ENCODE peak calls at places on chromosomes 13 and 19, in seven cellular contexts. D, K, G, H, T, V and U are unnamed samples.

GRCh38 chr13:35469781-35470380 is 6.6 kb downstream of the MAB21L1 start:
- DNase-seq in V (no peak), G (no peak), K (no peak), D (no peak), T (no peak), H (no peak), U (no peak)

GRCh38 chr19:39582442-39582841 is 19.9 kb upstream of the LGALS13 start:
- DNase-seq in D (no peak), K (no peak), G (no peak), H (no peak), V (no peak), T (no peak), U (no peak)

GRCh38 chr19:39951686-39952085 is 17.3 kb upstream of the FCGBP start:
- DNase-seq in V (no peak), K (no peak), H (no peak), D (no peak), T (no peak), G (no peak), U (no peak)

GRCh38 chr13:26811636-26812035 is 51.0 kb upstream of the GPR12 start:
- DNase-seq in K (no peak), V (no peak), H (no peak), G (no peak), T (no peak), D (no peak), U (no peak)

GRCh38 chr13:70490320-70490935 is 382.2 kb upstream of the KLHL1 start:
- DNase-seq in K (no peak), T (no peak), D (no peak), V (no peak), G (no peak), H (no peak), U (no peak)

GRCh38 chr19:8611890-8612806 is 1.6 kb upstream of the ADAMTS10 start:
- DNase-seq in H (no peak), V (peak; percentile 84), G (peak; percentile 35), D (no peak), K (no peak), T (no peak), U (no peak)

GRCh38 chr19:4206818-4207484 is 22.4 kb upstream of the EBI3 start:
- DNase-seq in D (no peak), G (no peak), K (no peak), V (no peak), T (no peak), H (peak; percentile 63), U (no peak)

GRCh38 chr13:109180905-109181425 is 551.6 kb downstream of the MYO16 start:
- DNase-seq in T (no peak), G (no peak), D (no peak), K (no peak), H (peak; percentile 24), V (no peak), U (peak; percentile 60)

GRCh38 chr13:72820156-72820897 is 38.4 kb downstream of the PIBF1 start:
- DNase-seq in K (no peak), G (no peak), D (no peak), T (no peak), H (no peak), V (no peak), U (no peak)

GRCh38 chr13:108212901-108213300 is 2.4 kb downstream of the LIG4 start:
- DNase-seq in V (no peak), D (no peak), G (no peak), K (no peak), T (no peak), H (no peak), U (no peak)

GRCh38 chr13:111382877-111383276 is 62.4 kb downstream of the TEX29 start:
- DNase-seq in D (peak; percentile 31), H (no peak), G (no peak), V (no peak), K (no peak), T (peak; percentile 44), U (no peak)

GRCh38 chr13:96141032-96141431 is 51.1 kb downstream of the HS6ST3 start:
- DNase-seq in K (no peak), T (no peak), D (no peak), H (no peak), G (no peak), V (no peak), U (no peak)

GRCh38 chr19:756232-756631 is 5.3 kb downstream of the MISP start:
- DNase-seq in H (peak; percentile 73), D (no peak), T (no peak), G (peak; percentile 51), V (no peak), K (no peak), U (no peak)

GRCh38 chr13:21671793-21672680 is 1.2 kb downstream of the FGF9 start:
- DNase-seq in V (no peak), D (no peak), G (no peak), T (no peak), H (no peak), K (no peak), U (no peak)

GRCh38 chr13:75770164-75771145 is 134.3 kb downstream of the LMO7 start:
- DNase-seq in T (no peak), G (no peak), K (no peak), V (no peak), H (no peak), D (no peak), U (no peak)

GRCh38 chr19:46391296-46392251 is 21.8 kb downstream of the CCDC8 start:
- DNase-seq in V (no peak), T (no peak), H (no peak), G (no peak), K (no peak), D (peak; percentile 63), U (no peak)

GRCh38 chr19:46392837-46393236 is 20.5 kb downstream of the CCDC8 start:
- DNase-seq in D (no peak), K (no peak), G (no peak), T (no peak), H (no peak), V (no peak), U (no peak)

GRCh38 chr19:46393456-46394397 is 19.6 kb downstream of the CCDC8 start:
- DNase-seq in K (no peak), G (no peak), V (no peak), D (peak; percentile 59), H (no peak), T (no peak), U (no peak)

GRCh38 chr19:46392252-46392801 is 21.0 kb downstream of the CCDC8 start:
- DNase-seq in D (peak; percentile 65), V (no peak), H (no peak), T (no peak), G (no peak), K (no peak), U (no peak)

DNA sequence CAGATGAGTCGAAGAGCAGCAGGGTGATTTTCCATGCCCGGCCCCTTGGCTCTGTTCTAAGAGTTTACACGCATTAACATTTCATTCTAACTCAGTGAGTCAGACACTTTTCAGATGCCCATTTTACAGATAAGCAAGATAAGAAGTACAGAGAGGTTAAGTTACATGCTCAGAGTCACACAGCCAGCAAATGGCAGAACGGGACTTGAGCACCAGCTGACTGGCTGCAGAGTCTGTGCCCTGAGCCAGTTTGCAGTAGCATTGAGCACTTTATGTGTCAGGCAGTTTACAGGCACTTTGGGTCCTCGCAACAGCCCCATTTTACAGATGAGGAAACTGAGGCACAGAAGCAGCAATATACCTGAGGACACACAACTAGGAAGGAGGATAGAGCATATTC is 19.0 kb downstream of the CCDC8 start:
- DNase-seq in K (no peak), D (peak; percentile 19), V (no peak), G (no peak), T (no peak), H (no peak), U (no peak)
- TF ChIP-seq POLR2AphosphoS5 in K (no peak), D (no peak), V (no peak), G (no peak), T (no peak), H (no peak), U (no peak)

GRCh38 chr13:48578516-48579166 is 45.8 kb upstream of the RCBTB2 start:
- DNase-seq in V (no peak), K (no peak), T (no peak), G (no peak), H (no peak), D (no peak), U (no peak)
- H3K27ac ChIP-seq in V (peak overlapping the region; percentile 59), K (peak overlapping the region; percentile 87), T (peak overlapping the region; percentile 38), G (peak overlapping the region; percentile 24), H (no peak overlapping the region), D (peak overlapping the region; percentile 59), U (no peak overlapping the region)

GRCh38 chr19:13016245-13016627 is 21.0 kb downstream of the NFIX start:
- DNase-seq in H (no peak), G (no peak), K (no peak), D (no peak), V (no peak), T (no peak), U (no peak)
- H3K4me3 ChIP-seq in H (no peak overlapping the region), G (no peak overlapping the region), K (no peak overlapping the region), D (no peak overlapping the region), V (peak overlapping the region; percentile 36), T (peak overlapping the region; percentile 24), U (peak overlapping the region; percentile 20)

GRCh38 chr19:41868120-41868988 is 8.3 kb downstream of the RPS19 start:
- DNase-seq in V (no peak), D (no peak), K (no peak), T (no peak), G (peak; percentile 37), H (no peak), U (no peak)
- TF ChIP-seq POLR2AphosphoS5 in V (no peak), D (no peak), K (no peak), T (no peak), G (no peak), H (no peak), U (no peak)